ENCODE peak calls at places on chromosome 9, in four cellular contexts. E is NCI-H2107; K is T-helper 2 cell; Q is activated CD4-positive, alpha-beta T cell treated with anti-CD3 and anti-CD28 coated beads, Interleukin-2, amount 10 ng/mL, durations not matched to agents 7 days and 5 days. I is an unnamed sample.
A peak's percentile ranks its signal among the peaks of the same experiment; 100 is the strongest.

GRCh38 chr9:111632051-111632450 is 917 bp downstream of the DNAJC25 start:
- DNase-seq in E (no peak), K (no peak), Q (no peak), I (no peak)

GRCh38 chr9:26158631-26159150 is 480.4 kb upstream of the TUSC1 start:
- DNase-seq in E (no peak), K (no peak), Q (no peak), I (no peak)

GRCh38 chr9:133089271-133089671 is 27.5 kb downstream of the CEL start:
- DNase-seq in E (peak; percentile 73), K (no peak), Q (no peak), I (no peak)

GRCh38 chr9:6049798-6050197 is 34.4 kb upstream of the RANBP6 start:
- DNase-seq in E (no peak), K (no peak), Q (peak; percentile 60), I (no peak)

GRCh38 chr9:91681461-91682305 is 258.1 kb upstream of the NFIL3 start:
- DNase-seq in E (peak; percentile 9), K (peak; percentile 29), Q (peak; percentile 70), I (peak; percentile 95)

GRCh38 chr9:32300373-32300772 is 84.1 kb upstream of the ACO1 start:
- DNase-seq in E (no peak), K (no peak), Q (no peak), I (no peak)

GRCh38 chr9:127751269-127752054 is 16.4 kb upstream of the TOR2A start:
- DNase-seq in E (no peak), K (no peak), Q (no peak), I (no peak)

GRCh38 chr9:131441441-131441840 is 47.6 kb downstream of the PRRC2B start:
- DNase-seq in E (no peak), K (no peak), Q (no peak), I (no peak)

GRCh38 chr9:130459151-130459550 is 14.4 kb downstream of the ASS1 start:
- DNase-seq in E (no peak), K (no peak), Q (no peak), I (no peak)

GRCh38 chr9:134419684-134420076 is 93.4 kb downstream of the RXRA start:
- DNase-seq in E (no peak), K (no peak), Q (no peak), I (peak; percentile 50)

GRCh38 chr9:121317737-121318630 is 50.0 kb downstream of the GSN start:
- DNase-seq in E (no peak), K (no peak), Q (no peak), I (no peak)

I was measured in retina.